ENCODE peak calls at places on chromosomes 13 and 19, in four cellular contexts. C is WTC11, V is endothelial cell, D is non-pigmented ciliary epithelial cell. J is an unnamed sample.

GRCh38 chr19:46042252-46042883 is 1.6 kb upstream of the IGFL4 start:
- DNase-seq in V (no peak), D (no peak), C (no peak), J (no peak)

GRCh38 chr19:46737275-46737654 is 8.6 kb upstream of the FKRP start:
- DNase-seq in C (no peak), V (no peak), D (no peak), J (peak; percentile 42)

GRCh38 chr19:342801-343421 is 1.7 kb downstream of the MIER2 start:
- DNase-seq in C (no peak), D (peak; percentile 87), V (no peak), J (no peak)

GRCh38 chr13:27194895-27195764 is 23.5 kb upstream of the USP12 start:
- DNase-seq in V (no peak), C (no peak), D (peak; percentile 85), J (no peak)

GRCh38 chr19:17211547-17212446 is 3.4 kb upstream of the USE1 start:
- DNase-seq in V (no peak), D (no peak), C (no peak), J (no peak)

GRCh38 chr13:78160793-78161192 is 242.2 kb upstream of the EDNRB start:
- DNase-seq in C (no peak), V (no peak), D (peak; percentile 51), J (no peak)

GRCh38 chr13:34179481-34179880 is 361.5 kb downstream of the RFC3 start:
- DNase-seq in V (no peak), C (no peak), D (peak; percentile 32), J (peak; percentile 28)

GRCh38 chr13:39317284-39317683 is 279.0 kb downstream of the NHLRC3 start:
- DNase-seq in V (no peak), C (no peak), D (no peak), J (no peak)

GRCh38 chr13:51380269-51380668 is 40.8 kb downstream of the SERPINE3 start:
- DNase-seq in C (no peak), V (no peak), D (peak; percentile 17), J (no peak)

GRCh38 chr13:98370806-98371553 is 193.9 kb upstream of the RNF113B start:
- DNase-seq in D (no peak), C (no peak), V (no peak), J (no peak)

GRCh38 chr19:46015961-46016425 is 6.9 kb downstream of the PGLYRP1 start:
- DNase-seq in C (no peak), V (peak; percentile 19), D (no peak), J (peak; percentile 74)

GRCh38 chr13:89393758-89394157 is 1722.6 kb downstream of the SLITRK5 start:
- DNase-seq in D (no peak), C (no peak), V (no peak), J (no peak)

GRCh38 chr19:16051254-16052025 is 24.9 kb upstream of the TPM4 start:
- DNase-seq in V (no peak), D (no peak), C (no peak), J (peak; percentile 32)

GRCh38 chr13:20306039-20306438 is 73.9 kb upstream of the GJB6 start:
- DNase-seq in C (no peak), D (no peak), V (no peak), J (no peak)

GRCh38 chr19:21135433-21135832 is 6.4 kb upstream of the ZNF431 start:
- DNase-seq in V (no peak), D (no peak), C (no peak), J (no peak)

GRCh38 chr13:108269601-108270328 is at the start of gene TNFSF13B:
- DNase-seq in C (peak; percentile 62), V (peak; percentile 12), D (no peak), J (peak; percentile 46)

GRCh38 chr13:42041684-42042035 is 6.8 kb upstream of the DGKH start:
- DNase-seq in C (peak; percentile 60), V (peak; percentile 64), D (no peak), J (peak; percentile 70)

GRCh38 chr13:110348751-110349150 is 41.7 kb downstream of the COL4A2 start:
- DNase-seq in D (no peak), C (no peak), V (no peak), J (no peak)

GRCh38 chr19:1680976-1681375 is 28.6 kb upstream of the TCF3 start:
- DNase-seq in C (no peak), V (no peak), D (no peak), J (peak; percentile 39)

GRCh38 chr19:55256562-55257460 is 2.0 kb downstream of the PPP6R1 start:
- DNase-seq in D (no peak), V (no peak), C (no peak), J (no peak)

GRCh38 chr13:28532226-28533048 is 37.5 kb upstream of the FLT1 start:
- DNase-seq in V (peak; percentile 83), D (no peak), C (peak; percentile 54), J (peak; percentile 81)

GRCh38 chr13:33612641-33613638 is 205.0 kb upstream of the RFC3 start:
- DNase-seq in C (no peak), D (no peak), V (no peak), J (no peak)

GRCh38 chr13:20442798-20443381 is 82.8 kb downstream of the CRYL1 start:
- DNase-seq in D (no peak), V (no peak), C (no peak), J (no peak)

GRCh38 chr13:113973218-113974164 is at the start of gene C13orf46:
- DNase-seq in V (no peak), C (peak; percentile 7), D (no peak), J (peak; percentile 56)

GRCh38 chr19:10260141-10260584 is 8.1 kb downstream of the MRPL4 start:
- DNase-seq in C (no peak), V (no peak), D (no peak), J (no peak)

GRCh38 chr13:111480976-111481375 is 160.5 kb downstream of the TEX29 start:
- DNase-seq in D (no peak), V (no peak), C (no peak), J (no peak)

GRCh38 chr13:73140804-73141203 is 82.0 kb downstream of the KLF5 start:
- DNase-seq in D (no peak), V (no peak), C (no peak), J (no peak)

GRCh38 chr19:53172892-53173291 is 14.0 kb upstream of the ZNF347 start:
- DNase-seq in C (no peak), D (no peak), V (no peak), J (no peak)

GRCh38 chr13:29846475-29847256 is 3.8 kb downstream of the UBL3 start:
- DNase-seq in D (no peak), C (no peak), V (no peak), J (no peak)

GRCh38 chr13:74771964-74772363 is 637.8 kb upstream of the KLF12 start:
- DNase-seq in C (no peak), V (no peak), D (peak; percentile 60), J (no peak)

GRCh38 chr19:35360880-35361420 is 2.7 kb downstream of the FFAR3 start:
- DNase-seq in V (no peak), C (no peak), D (no peak), J (no peak)

GRCh38 chr13:20320885-20321284 is 88.8 kb upstream of the GJB6 start:
- DNase-seq in C (no peak), V (no peak), D (no peak), J (no peak)

GRCh38 chr13:90968510-90968909 is 379.0 kb upstream of the MIR17HG start:
- DNase-seq in V (peak; percentile 54), D (no peak), C (peak; percentile 52), J (peak; percentile 4)